ENCODE peak calls at places on chromosomes 6 and 20, in five cellular contexts. G, E, Q, O and L are unnamed samples.

GRCh38 chr6:73180718-73181619 is 44.3 kb downstream of the KHDC1L start:
- DNase-seq in G (no peak), E (peak), Q (no peak), O (peak), L (peak)

GRCh38 chr20:13554706-13555105 is 84.0 kb downstream of the TASP1 start:
- DNase-seq in G (no peak), E (no peak), Q (no peak), O (no peak), L (no peak)

GRCh38 chr6:2157441-2158127 is 87.8 kb downstream of the GMDS start:
- DNase-seq in G (no peak), E (peak), Q (no peak), O (no peak), L (peak)

GRCh38 chr6:150266963-150267685 is 101.7 kb upstream of the IYD start:
- DNase-seq in G (no peak), E (no peak), Q (no peak), O (no peak), L (no peak)

GRCh38 chr6:160035693-160036330 is 66.9 kb downstream of the IGF2R start:
- DNase-seq in G (no peak), E (no peak), Q (no peak), O (no peak), L (no peak)

GRCh38 chr6:170464524-170464979 is 88.6 kb downstream of the PSMB1 start:
- DNase-seq in G (no peak), E (no peak), Q (no peak), O (no peak), L (no peak)

GRCh38 chr6:135498178-135498841 is 770 bp upstream of the AHI1 start:
- DNase-seq in G (peak), E (peak), Q (no peak), O (peak), L (peak)

GRCh38 chr6:74780831-74781230 is 425.0 kb downstream of the COL12A1 start:
- DNase-seq in G (no peak), E (no peak), Q (no peak), O (no peak), L (no peak)

GRCh38 chr6:135583256-135583758 is 85.8 kb upstream of the AHI1 start:
- DNase-seq in G (no peak), E (no peak), Q (no peak), O (no peak), L (no peak)

GRCh38 chr6:89148016-89148750 is 2.3 kb downstream of the PM20D2 start:
- DNase-seq in G (no peak), E (no peak), Q (no peak), O (no peak), L (no peak)

GRCh38 chr20:52410182-52410647 is 218.6 kb upstream of the ZFP64 start:
- DNase-seq in G (no peak), E (no peak), Q (no peak), O (no peak), L (peak)

GRCh38 chr6:111096246-111096645 is 8.9 kb downstream of the SLC16A10 start:
- DNase-seq in G (no peak), E (no peak), Q (no peak), O (no peak), L (peak)

GRCh38 chr6:161434921-161435411 is 161.1 kb upstream of the AGPAT4 start:
- DNase-seq in G (no peak), E (no peak), Q (no peak), O (no peak), L (peak)

GRCh38 chr6:71072508-71072907 is 115.6 kb upstream of the B3GAT2 start:
- DNase-seq in G (no peak), E (no peak), Q (no peak), O (no peak), L (no peak)

GRCh38 chr6:23823421-23823820 is 302.6 kb upstream of the NRSN1 start:
- DNase-seq in G (no peak), E (no peak), Q (no peak), O (no peak), L (no peak)

GRCh38 chr6:10271982-10272381 is 142.9 kb downstream of the TFAP2A start:
- DNase-seq in G (no peak), E (no peak), Q (no peak), O (no peak), L (no peak)

GRCh38 chr20:49741940-49742339 is 28.3 kb upstream of the B4GALT5 start:
- DNase-seq in G (no peak), E (no peak), Q (no peak), O (no peak), L (no peak)

GRCh38 chr6:134000443-134000842 is 47.4 kb downstream of the TBPL1 start:
- DNase-seq in G (no peak), E (no peak), Q (no peak), O (no peak), L (peak)

DNA sequence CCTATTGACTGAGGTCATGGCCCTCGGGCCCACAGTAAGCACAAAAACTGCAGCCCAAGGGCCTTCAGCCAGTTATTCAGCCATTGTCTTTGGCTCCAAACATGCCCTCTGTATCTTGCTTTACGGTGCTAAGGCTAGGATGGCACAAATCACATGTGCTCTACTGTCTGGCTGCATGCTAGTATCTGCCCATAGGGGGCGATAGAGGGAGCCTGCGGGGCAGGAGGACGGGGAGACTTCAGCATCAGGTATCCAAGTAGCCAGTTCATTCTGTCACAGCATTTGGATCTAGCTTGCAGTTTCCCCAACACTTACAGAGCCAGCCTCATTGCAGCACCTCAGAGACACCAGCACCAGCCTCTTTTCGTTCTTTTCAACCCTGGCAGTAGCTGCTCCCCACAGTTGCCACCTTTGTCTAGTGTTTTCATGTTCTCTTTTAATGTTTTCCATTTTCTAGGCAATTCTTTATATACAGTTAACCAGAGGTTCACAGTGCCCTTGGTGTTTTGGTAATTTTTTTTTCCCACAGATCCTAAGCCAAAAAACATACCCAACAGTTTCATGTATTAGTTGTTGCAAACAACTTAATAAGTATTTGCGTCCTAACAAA is 705.9 kb downstream of the PTPRT start:
- DNase-seq in G (no peak), E (no peak), Q (peak), O (no peak), L (no peak)
- TF ChIP-seq CTCF in G (no peak), E (peak), Q (peak), O (no peak), L (no peak)

DNA sequence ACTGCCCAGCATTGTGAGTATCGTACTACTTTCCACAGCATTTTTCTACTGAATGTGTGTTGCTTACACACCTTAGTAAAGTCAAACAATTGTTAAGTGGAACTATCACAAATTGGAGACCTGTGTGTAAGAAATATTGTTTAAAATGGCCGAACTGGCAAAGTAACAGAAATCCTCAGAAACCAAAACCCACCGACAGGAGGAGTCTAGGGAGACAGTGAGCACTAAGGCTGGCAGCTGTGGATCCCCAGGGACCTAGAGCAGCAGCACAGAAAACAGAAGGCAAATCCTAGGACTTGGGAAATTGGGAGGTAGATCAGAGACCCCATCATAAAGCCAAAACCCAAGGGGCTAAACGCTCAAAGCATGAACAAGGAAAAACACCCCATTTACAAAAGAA is 69.9 kb downstream of the SESN1 start:
- DNase-seq in G (no peak), E (no peak), Q (peak), O (no peak), L (no peak)
- TF ChIP-seq CTCF in G (no peak), E (no peak), Q (no peak), O (no peak), L (no peak)

GRCh38 chr6:82712826-82713225 is 349.2 kb downstream of the TPBG start:
- DNase-seq in G (no peak), E (peak), Q (no peak), O (no peak), L (peak)
- TF ChIP-seq CTCF in G (peak), E (peak), Q (peak), O (no peak), L (peak)

GRCh38 chr20:37897008-37897548 is 5.8 kb upstream of the VSTM2L start:
- DNase-seq in G (peak), E (no peak), Q (peak), O (no peak), L (no peak)

GRCh38 chr20:37898301-37899104 is 4.4 kb upstream of the VSTM2L start:
- DNase-seq in G (no peak), E (no peak), Q (no peak), O (no peak), L (no peak)

GRCh38 chr20:37901667-37902503 is 1.0 kb upstream of the VSTM2L start:
- DNase-seq in G (peak), E (peak), Q (peak), O (peak), L (peak)

GRCh38 chr20:37901280-37901666 is 1.7 kb upstream of the VSTM2L start:
- DNase-seq in G (no peak), E (no peak), Q (peak), O (no peak), L (no peak)

DNA sequence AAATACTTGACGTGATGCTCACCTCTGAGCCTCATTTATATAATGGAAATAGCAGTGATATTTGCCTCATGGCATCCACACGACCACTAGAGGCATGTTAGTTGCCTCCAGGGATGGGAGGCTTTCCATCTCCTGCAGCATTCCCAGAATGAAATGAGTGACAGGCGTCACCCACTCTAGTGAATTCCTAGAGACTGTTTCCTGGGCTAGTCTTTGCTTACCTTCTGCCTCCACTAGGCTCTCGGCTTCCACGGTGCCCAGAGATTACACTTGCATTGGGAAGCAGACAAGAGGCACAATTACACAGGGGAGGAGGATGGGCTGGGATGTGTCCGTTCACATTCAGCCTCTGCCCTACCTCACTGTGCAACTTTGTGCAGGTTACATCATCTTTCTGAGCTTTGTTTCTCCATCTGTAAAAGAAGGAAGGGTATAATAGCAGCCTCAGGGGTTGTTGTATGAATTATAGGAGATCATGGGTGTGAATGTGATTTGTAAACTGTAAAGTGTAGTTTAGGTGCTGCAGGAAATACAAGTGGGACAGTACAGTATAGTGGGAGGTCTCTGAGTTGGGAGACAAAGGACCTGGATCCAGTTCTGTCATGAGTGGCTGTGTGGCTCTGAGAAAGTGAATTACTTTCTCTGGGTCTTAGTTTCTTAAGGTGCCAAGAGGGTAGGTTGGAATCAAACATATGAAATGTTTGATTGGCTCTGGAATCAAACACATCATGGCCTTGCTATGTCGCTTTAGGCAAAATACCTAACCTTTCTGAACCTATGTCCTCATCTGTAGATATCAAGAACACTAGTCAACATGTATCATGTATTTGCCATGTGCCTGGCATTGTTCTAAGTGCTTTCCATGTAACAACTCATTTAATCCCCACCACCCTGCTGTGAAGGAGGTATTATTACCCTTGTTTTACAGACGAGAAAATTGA is 3.6 kb upstream of the VSTM2L start:
- DNase-seq in G (no peak), E (no peak), Q (no peak), O (no peak), L (no peak)
- TF ChIP-seq CTCF in G (no peak), E (no peak), Q (no peak), O (no peak), L (no peak)

DNA sequence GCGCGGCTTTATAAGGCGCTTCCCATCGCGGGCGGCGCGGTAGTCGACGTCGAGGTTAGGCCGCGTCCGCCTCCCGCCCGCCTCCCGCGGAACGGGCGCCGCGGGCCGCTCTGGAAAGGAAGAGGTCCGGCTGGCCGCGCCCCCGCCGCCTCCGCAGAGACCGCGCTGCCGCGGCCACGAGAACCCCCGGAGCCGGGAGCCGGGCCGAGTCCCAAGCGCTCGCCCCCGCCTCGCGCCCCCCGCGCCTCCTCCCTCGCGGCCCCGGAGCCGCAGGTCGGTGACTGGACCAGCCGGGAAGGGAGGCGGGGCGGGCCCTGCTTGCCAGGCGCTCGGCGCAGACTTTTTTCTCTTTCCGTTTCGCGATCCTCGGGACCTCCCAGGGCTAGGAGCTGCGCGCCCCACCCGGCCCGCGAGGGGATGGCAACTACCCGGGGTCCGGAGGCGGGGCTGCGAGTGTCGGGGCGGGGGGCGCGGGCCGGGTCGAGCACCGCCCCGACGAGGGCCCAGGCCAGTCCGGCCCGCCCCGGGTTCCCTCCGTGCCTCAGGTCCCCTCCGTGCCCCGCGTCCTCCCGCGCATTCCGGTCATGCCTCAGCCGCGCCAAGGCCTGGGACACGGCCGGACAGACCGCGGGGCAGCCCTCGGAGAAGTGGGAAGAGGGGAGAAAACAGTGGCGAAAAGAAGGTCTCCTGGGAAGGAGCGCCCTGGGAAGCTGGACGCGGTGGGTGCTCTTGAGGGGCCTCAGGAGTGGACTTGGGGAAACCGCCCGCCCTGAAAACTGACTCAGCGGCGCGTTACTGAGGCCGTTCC is 421 bp upstream of the PXDC1 start:
- DNase-seq in G (peak), E (peak), Q (peak), O (peak), L (peak)
- TF ChIP-seq CTCF in G (peak), E (peak), Q (no peak), O (peak), L (peak)

GRCh38 chr20:61370841-61371303 is 118.8 kb downstream of the CDH4 start:
- DNase-seq in G (no peak), E (no peak), Q (no peak), O (no peak), L (no peak)

GRCh38 chr20:61373055-61373399 is 121.0 kb downstream of the CDH4 start:
- DNase-seq in G (no peak), E (no peak), Q (no peak), O (no peak), L (no peak)

GRCh38 chr20:61371501-61372150 is 119.6 kb downstream of the CDH4 start:
- DNase-seq in G (no peak), E (no peak), Q (no peak), O (no peak), L (no peak)

GRCh38 chr20:61372151-61373054 is 120.3 kb downstream of the CDH4 start:
- DNase-seq in G (no peak), E (no peak), Q (no peak), O (no peak), L (no peak)

GRCh38 chr20:61369731-61370520 is 117.9 kb downstream of the CDH4 start:
- DNase-seq in G (no peak), E (no peak), Q (no peak), O (no peak), L (no peak)
- TF ChIP-seq CTCF in G (no peak), E (no peak), Q (no peak), O (no peak), L (no peak)

DNA sequence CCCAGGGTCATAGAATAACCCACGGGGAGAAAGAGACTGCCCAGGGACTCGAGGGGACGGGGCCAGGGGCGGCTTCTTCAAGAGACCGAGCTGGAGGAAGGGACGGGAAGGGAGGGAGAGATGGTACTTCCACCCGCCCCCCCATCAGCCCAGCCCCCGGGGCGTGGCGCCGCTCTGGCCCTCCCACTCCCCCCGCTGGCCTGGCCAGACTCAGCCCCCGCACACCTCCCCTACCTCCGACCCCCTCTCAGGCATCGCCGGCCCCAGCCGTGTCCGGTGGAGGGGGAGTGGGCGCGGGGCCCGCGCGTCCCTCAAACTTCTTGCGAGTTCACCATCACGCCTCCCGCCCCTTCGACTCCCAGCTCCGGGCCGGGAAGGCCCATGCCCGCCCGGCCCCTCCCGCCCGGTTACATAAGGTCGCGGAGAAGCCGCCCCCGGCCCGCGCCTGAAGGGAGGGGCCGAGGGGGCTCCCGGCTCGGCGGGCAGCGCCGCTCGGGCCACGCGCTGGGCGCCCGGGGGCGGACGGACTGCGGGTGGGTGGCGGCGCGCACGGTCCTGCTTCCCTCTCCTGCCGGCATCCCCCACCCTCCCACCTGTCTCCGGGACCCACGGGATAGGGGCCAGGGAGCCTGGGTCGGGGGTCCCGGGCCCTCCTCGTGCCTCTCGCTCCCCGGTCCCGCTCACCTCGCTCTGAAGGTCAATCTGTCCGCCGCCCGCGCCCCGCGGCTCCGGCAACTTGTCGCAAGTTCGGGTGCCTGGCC is 562 bp downstream of the TFEB start:
- DNase-seq in G (peak), E (peak), Q (peak), O (peak), L (peak)
- TF ChIP-seq CTCF in G (no peak), E (no peak), Q (no peak), O (no peak), L (no peak)